ENCODE peak calls at places on chromosomes 6 and 20, in ten cellular contexts. One of them, this sample, is unnamed.

GRCh38 chr6:4719491-4719890 is 56.7 kb upstream of the CDYL start:
- DNase-seq in naive thymus-derived CD8-positive, alpha-beta T cell: no peak
- DNase-seq in GM19239: no peak
- DNase-seq in iris pigment epithelial cell: no peak
- DNase-seq in left kidney: no peak
- DNase-seq in NCI-H1092 treated with DMSO at 0.1 percent for 48 hours: no peak
- DNase-seq in activated T-helper 2 cell treated with anti-CD3 and anti-CD28 coated beads, Interferon-gamma antibody, Interleukin-2, Interleukin-4, amounts not matched to agents 10 μg/mL and 5 μg/mL and 100 μg/mL, durations not matched to agents 14 hours and 24 hours and 36 hours: no peak
- DNase-seq in cardiac fibroblast: no peak
- DNase-seq in C1 segment of cervical spinal cord: no peak
- DNase-seq in AG10803: no peak
- DNase-seq in this sample: no peak

GRCh38 chr6:40536442-40536841 is 50.7 kb downstream of the LRFN2 start:
- DNase-seq in naive thymus-derived CD8-positive, alpha-beta T cell: no peak
- DNase-seq in GM19239: no peak
- DNase-seq in NCI-H1092 treated with DMSO at 0.1 percent for 48 hours: no peak
- DNase-seq in left kidney: peak; percentile 53
- DNase-seq in activated T-helper 2 cell treated with anti-CD3 and anti-CD28 coated beads, Interferon-gamma antibody, Interleukin-2, Interleukin-4, amounts not matched to agents 10 μg/mL and 5 μg/mL and 100 μg/mL, durations not matched to agents 14 hours and 24 hours and 36 hours: no peak
- DNase-seq in C1 segment of cervical spinal cord: no peak
- DNase-seq in AG10803: no peak
- DNase-seq in iris pigment epithelial cell: no peak
- DNase-seq in cardiac fibroblast: no peak
- DNase-seq in this sample: no peak

GRCh38 chr6:33749401-33749800 is 2.7 kb upstream of the IP6K3 start:
- DNase-seq in NCI-H1092 treated with DMSO at 0.1 percent for 48 hours: no peak
- DNase-seq in iris pigment epithelial cell: no peak
- DNase-seq in naive thymus-derived CD8-positive, alpha-beta T cell: no peak
- DNase-seq in activated T-helper 2 cell treated with anti-CD3 and anti-CD28 coated beads, Interferon-gamma antibody, Interleukin-2, Interleukin-4, amounts not matched to agents 10 μg/mL and 5 μg/mL and 100 μg/mL, durations not matched to agents 14 hours and 24 hours and 36 hours: no peak
- DNase-seq in cardiac fibroblast: no peak
- DNase-seq in GM19239: no peak
- DNase-seq in C1 segment of cervical spinal cord: no peak
- DNase-seq in left kidney: no peak
- DNase-seq in AG10803: no peak
- DNase-seq in this sample: no peak

GRCh38 chr20:64001607-64002011 is 20.7 kb downstream of the PRPF6 start:
- DNase-seq in C1 segment of cervical spinal cord: no peak
- DNase-seq in GM19239: no peak
- DNase-seq in left kidney: no peak
- DNase-seq in NCI-H1092 treated with DMSO at 0.1 percent for 48 hours: peak; percentile 88
- DNase-seq in cardiac fibroblast: no peak
- DNase-seq in AG10803: no peak
- DNase-seq in activated T-helper 2 cell treated with anti-CD3 and anti-CD28 coated beads, Interferon-gamma antibody, Interleukin-2, Interleukin-4, amounts not matched to agents 10 μg/mL and 5 μg/mL and 100 μg/mL, durations not matched to agents 14 hours and 24 hours and 36 hours: no peak
- DNase-seq in naive thymus-derived CD8-positive, alpha-beta T cell: peak; percentile 23
- DNase-seq in iris pigment epithelial cell: peak; percentile 11
- DNase-seq in this sample: no peak

GRCh38 chr6:100001915-100002388 is 7.9 kb upstream of the MCHR2 start:
- DNase-seq in left kidney: peak; percentile 70
- DNase-seq in C1 segment of cervical spinal cord: peak; percentile 2
- DNase-seq in iris pigment epithelial cell: peak; percentile 57
- DNase-seq in NCI-H1092 treated with DMSO at 0.1 percent for 48 hours: peak; percentile 53
- DNase-seq in AG10803: peak; percentile 70
- DNase-seq in activated T-helper 2 cell treated with anti-CD3 and anti-CD28 coated beads, Interferon-gamma antibody, Interleukin-2, Interleukin-4, amounts not matched to agents 10 μg/mL and 5 μg/mL and 100 μg/mL, durations not matched to agents 14 hours and 24 hours and 36 hours: no peak
- DNase-seq in cardiac fibroblast: peak; percentile 70
- DNase-seq in GM19239: peak; percentile 44
- DNase-seq in naive thymus-derived CD8-positive, alpha-beta T cell: peak; percentile 1
- DNase-seq in this sample: no peak

GRCh38 chr6:129111853-129112252 is 228.9 kb downstream of the LAMA2 start:
- DNase-seq in iris pigment epithelial cell: no peak
- DNase-seq in activated T-helper 2 cell treated with anti-CD3 and anti-CD28 coated beads, Interferon-gamma antibody, Interleukin-2, Interleukin-4, amounts not matched to agents 10 μg/mL and 5 μg/mL and 100 μg/mL, durations not matched to agents 14 hours and 24 hours and 36 hours: no peak
- DNase-seq in left kidney: no peak
- DNase-seq in C1 segment of cervical spinal cord: no peak
- DNase-seq in GM19239: no peak
- DNase-seq in AG10803: no peak
- DNase-seq in cardiac fibroblast: no peak
- DNase-seq in NCI-H1092 treated with DMSO at 0.1 percent for 48 hours: no peak
- DNase-seq in naive thymus-derived CD8-positive, alpha-beta T cell: no peak
- DNase-seq in this sample: no peak

GRCh38 chr6:82738773-82739172 is 326.9 kb downstream of the UBE3D start:
- DNase-seq in naive thymus-derived CD8-positive, alpha-beta T cell: no peak
- DNase-seq in iris pigment epithelial cell: no peak
- DNase-seq in AG10803: no peak
- DNase-seq in activated T-helper 2 cell treated with anti-CD3 and anti-CD28 coated beads, Interferon-gamma antibody, Interleukin-2, Interleukin-4, amounts not matched to agents 10 μg/mL and 5 μg/mL and 100 μg/mL, durations not matched to agents 14 hours and 24 hours and 36 hours: no peak
- DNase-seq in cardiac fibroblast: no peak
- DNase-seq in NCI-H1092 treated with DMSO at 0.1 percent for 48 hours: no peak
- DNase-seq in GM19239: no peak
- DNase-seq in left kidney: no peak
- DNase-seq in C1 segment of cervical spinal cord: no peak
- DNase-seq in this sample: no peak

GRCh38 chr6:95087394-95088097 is 489.8 kb upstream of the MANEA start:
- DNase-seq in C1 segment of cervical spinal cord: no peak
- DNase-seq in left kidney: peak; percentile 48
- DNase-seq in iris pigment epithelial cell: peak; percentile 93
- DNase-seq in cardiac fibroblast: peak; percentile 64
- DNase-seq in activated T-helper 2 cell treated with anti-CD3 and anti-CD28 coated beads, Interferon-gamma antibody, Interleukin-2, Interleukin-4, amounts not matched to agents 10 μg/mL and 5 μg/mL and 100 μg/mL, durations not matched to agents 14 hours and 24 hours and 36 hours: no peak
- DNase-seq in AG10803: peak; percentile 4
- DNase-seq in NCI-H1092 treated with DMSO at 0.1 percent for 48 hours: peak; percentile 95
- DNase-seq in GM19239: no peak
- DNase-seq in naive thymus-derived CD8-positive, alpha-beta T cell: no peak
- DNase-seq in this sample: peak; percentile 34

GRCh38 chr6:126716826-126717514 is 377.1 kb downstream of the CENPW start:
- DNase-seq in GM19239: no peak
- DNase-seq in naive thymus-derived CD8-positive, alpha-beta T cell: no peak
- DNase-seq in AG10803: no peak
- DNase-seq in cardiac fibroblast: no peak
- DNase-seq in iris pigment epithelial cell: no peak
- DNase-seq in activated T-helper 2 cell treated with anti-CD3 and anti-CD28 coated beads, Interferon-gamma antibody, Interleukin-2, Interleukin-4, amounts not matched to agents 10 μg/mL and 5 μg/mL and 100 μg/mL, durations not matched to agents 14 hours and 24 hours and 36 hours: no peak
- DNase-seq in left kidney: peak; percentile 89
- DNase-seq in NCI-H1092 treated with DMSO at 0.1 percent for 48 hours: no peak
- DNase-seq in C1 segment of cervical spinal cord: no peak
- DNase-seq in this sample: no peak

GRCh38 chr20:57897156-57897874 is 187.5 kb upstream of the PMEPA1 start:
- DNase-seq in GM19239: no peak
- DNase-seq in cardiac fibroblast: no peak
- DNase-seq in AG10803: no peak
- DNase-seq in NCI-H1092 treated with DMSO at 0.1 percent for 48 hours: no peak
- DNase-seq in C1 segment of cervical spinal cord: no peak
- DNase-seq in left kidney: no peak
- DNase-seq in iris pigment epithelial cell: no peak
- DNase-seq in naive thymus-derived CD8-positive, alpha-beta T cell: no peak
- DNase-seq in activated T-helper 2 cell treated with anti-CD3 and anti-CD28 coated beads, Interferon-gamma antibody, Interleukin-2, Interleukin-4, amounts not matched to agents 10 μg/mL and 5 μg/mL and 100 μg/mL, durations not matched to agents 14 hours and 24 hours and 36 hours: no peak
- DNase-seq in this sample: no peak

GRCh38 chr6:121260651-121261102 is 73.6 kb downstream of the TBC1D32 start:
- DNase-seq in NCI-H1092 treated with DMSO at 0.1 percent for 48 hours: no peak
- DNase-seq in C1 segment of cervical spinal cord: no peak
- DNase-seq in cardiac fibroblast: peak; percentile 90
- DNase-seq in GM19239: no peak
- DNase-seq in iris pigment epithelial cell: peak; percentile 34
- DNase-seq in left kidney: no peak
- DNase-seq in activated T-helper 2 cell treated with anti-CD3 and anti-CD28 coated beads, Interferon-gamma antibody, Interleukin-2, Interleukin-4, amounts not matched to agents 10 μg/mL and 5 μg/mL and 100 μg/mL, durations not matched to agents 14 hours and 24 hours and 36 hours: no peak
- DNase-seq in naive thymus-derived CD8-positive, alpha-beta T cell: no peak
- DNase-seq in AG10803: peak; percentile 31
- DNase-seq in this sample: no peak

GRCh38 chr6:3283641-3284435 is 25.1 kb downstream of the PSMG4 start:
- DNase-seq in GM19239: no peak
- DNase-seq in activated T-helper 2 cell treated with anti-CD3 and anti-CD28 coated beads, Interferon-gamma antibody, Interleukin-2, Interleukin-4, amounts not matched to agents 10 μg/mL and 5 μg/mL and 100 μg/mL, durations not matched to agents 14 hours and 24 hours and 36 hours: no peak
- DNase-seq in AG10803: no peak
- DNase-seq in cardiac fibroblast: no peak
- DNase-seq in NCI-H1092 treated with DMSO at 0.1 percent for 48 hours: no peak
- DNase-seq in iris pigment epithelial cell: no peak
- DNase-seq in naive thymus-derived CD8-positive, alpha-beta T cell: no peak
- DNase-seq in left kidney: no peak
- DNase-seq in C1 segment of cervical spinal cord: no peak
- DNase-seq in this sample: no peak

GRCh38 chr6:22149501-22150490 is 147.0 kb downstream of the PRL start:
- DNase-seq in naive thymus-derived CD8-positive, alpha-beta T cell: no peak
- DNase-seq in left kidney: peak; percentile 94
- DNase-seq in cardiac fibroblast: peak; percentile 42
- DNase-seq in C1 segment of cervical spinal cord: peak; percentile 32
- DNase-seq in GM19239: no peak
- DNase-seq in NCI-H1092 treated with DMSO at 0.1 percent for 48 hours: peak; percentile 96
- DNase-seq in AG10803: no peak
- DNase-seq in activated T-helper 2 cell treated with anti-CD3 and anti-CD28 coated beads, Interferon-gamma antibody, Interleukin-2, Interleukin-4, amounts not matched to agents 10 μg/mL and 5 μg/mL and 100 μg/mL, durations not matched to agents 14 hours and 24 hours and 36 hours: no peak
- DNase-seq in iris pigment epithelial cell: peak; percentile 73
- DNase-seq in this sample: peak; percentile 42

GRCh38 chr6:89281779-89282246 is 33.3 kb downstream of the GABRR2 start:
- DNase-seq in left kidney: peak; percentile 62
- DNase-seq in naive thymus-derived CD8-positive, alpha-beta T cell: no peak
- DNase-seq in NCI-H1092 treated with DMSO at 0.1 percent for 48 hours: no peak
- DNase-seq in AG10803: peak; percentile 15
- DNase-seq in cardiac fibroblast: peak; percentile 25
- DNase-seq in GM19239: peak; percentile 80
- DNase-seq in C1 segment of cervical spinal cord: no peak
- DNase-seq in iris pigment epithelial cell: peak; percentile 55
- DNase-seq in activated T-helper 2 cell treated with anti-CD3 and anti-CD28 coated beads, Interferon-gamma antibody, Interleukin-2, Interleukin-4, amounts not matched to agents 10 μg/mL and 5 μg/mL and 100 μg/mL, durations not matched to agents 14 hours and 24 hours and 36 hours: peak; percentile 38
- DNase-seq in this sample: no peak